ENCODE peak calls at places on chromosomes 11 and 22, in seven cellular contexts. T is upper lobe of left lung, L is colonic mucosa, Y is osteoblast, O is sigmoid colon, W is heart right ventricle, X is PC-3. D is an unnamed sample.

GRCh38 chr11:121291896-121292502 is 572 bp upstream of the SC5D start:
- DNase-seq in W (no peak), X (peak; percentile 40), O (no peak), T (no peak), Y (no peak), L (no peak), D (no peak)

GRCh38 chr11:61972796-61973602 is 5.6 kb upstream of the FTH1 start:
- DNase-seq in Y (no peak), L (peak; percentile 54), O (no peak), T (peak; percentile 35), W (no peak), X (peak; percentile 96), D (no peak)

GRCh38 chr11:61023086-61024035 is 51.9 kb downstream of the CD6 start:
- DNase-seq in W (no peak), L (no peak), X (no peak), O (peak; percentile 45), T (no peak), Y (no peak), D (no peak)

GRCh38 chr11:587546-587945 is 11.3 kb downstream of the PHRF1 start:
- DNase-seq in T (no peak), Y (no peak), L (no peak), W (no peak), O (no peak), X (no peak), D (no peak)

GRCh38 chr11:87528752-87529151 is 491.0 kb downstream of the TMEM135 start:
- DNase-seq in X (no peak), W (no peak), O (no peak), T (peak; percentile 16), L (no peak), Y (no peak), D (no peak)

GRCh38 chr11:123601737-123602136 is 52.7 kb downstream of the SCN3B start:
- DNase-seq in O (no peak), L (no peak), X (no peak), W (no peak), Y (no peak), T (no peak), D (no peak)

GRCh38 chr11:32231909-32232493 is 141.1 kb downstream of the RCN1 start:
- DNase-seq in Y (peak; percentile 88), L (no peak), T (no peak), W (no peak), O (no peak), X (peak; percentile 62), D (no peak)

GRCh38 chr22:39244073-39244495 is 698 bp downstream of the PDGFB start:
- DNase-seq in O (no peak), L (no peak), W (no peak), Y (no peak), T (no peak), X (no peak), D (no peak)

GRCh38 chr11:82960779-82961143 is 59.2 kb downstream of the DDIAS start:
- DNase-seq in T (no peak), W (no peak), O (no peak), L (no peak), Y (no peak), X (no peak), D (no peak)

GRCh38 chr11:65316979-65317786 is 2.5 kb downstream of the CDC42EP2 start:
- DNase-seq in Y (peak; percentile 80), W (peak; percentile 76), L (peak; percentile 92), T (no peak), X (peak; percentile 98), O (peak; percentile 90), D (peak; percentile 87)

GRCh38 chr11:65500262-65501004 is 1.6 kb downstream of the MALAT1 start:
- DNase-seq in T (no peak), X (peak; percentile 50), L (peak; percentile 50), Y (no peak), W (no peak), O (peak; percentile 78), D (no peak)

GRCh38 chr22:40383905-40384304 is 13.5 kb downstream of the SGSM3 start:
- DNase-seq in L (no peak), O (no peak), X (no peak), W (no peak), T (no peak), Y (no peak), D (no peak)

GRCh38 chr11:4643084-4643483 is 698 bp upstream of the OR51E1 start:
- DNase-seq in Y (no peak), O (no peak), L (no peak), W (peak; percentile 40), T (no peak), X (no peak), D (no peak)

GRCh38 chr11:68003846-68004550 is at the start of gene UNC93B1:
- DNase-seq in L (peak; percentile 95), X (peak; percentile 92), O (peak; percentile 94), T (peak; percentile 99), W (peak; percentile 93), Y (peak; percentile 99), D (peak; percentile 83)

GRCh38 chr22:46897246-46897623 is 134.8 kb downstream of the TBC1D22A start:
- DNase-seq in O (no peak), W (no peak), Y (no peak), T (no peak), L (no peak), X (peak; percentile 1), D (no peak)

GRCh38 chr11:70522613-70523311 is 124.4 kb downstream of the CTTN start:
- DNase-seq in Y (peak; percentile 56), T (peak; percentile 75), O (no peak), L (no peak), X (no peak), W (no peak), D (no peak)

GRCh38 chr22:45677060-45677459 is 5.4 kb downstream of the ATXN10 start:
- DNase-seq in W (no peak), O (no peak), L (no peak), Y (peak; percentile 59), X (no peak), T (no peak), D (no peak)

GRCh38 chr11:66687831-66688281 is 10.2 kb upstream of the RBM4B start:
- DNase-seq in T (no peak), Y (peak; percentile 44), W (no peak), L (no peak), O (peak; percentile 50), X (no peak), D (no peak)

GRCh38 chr11:1928038-1928890 is 8.8 kb downstream of the TNNT3 start:
- DNase-seq in L (no peak), W (no peak), T (peak; percentile 80), X (no peak), O (no peak), Y (peak; percentile 80), D (peak; percentile 26)

GRCh38 chr11:1924646-1925372 is 5.3 kb downstream of the TNNT3 start:
- DNase-seq in T (peak; percentile 69), Y (peak; percentile 86), L (no peak), X (no peak), W (no peak), O (no peak), D (no peak)

GRCh38 chr11:1927151-1928037 is 7.9 kb downstream of the TNNT3 start:
- DNase-seq in O (no peak), L (no peak), T (peak; percentile 72), X (no peak), Y (peak; percentile 82), W (no peak), D (peak; percentile 69)

GRCh38 chr11:1925373-1926155 is 6.1 kb downstream of the TNNT3 start:
- DNase-seq in W (no peak), Y (peak; percentile 75), X (no peak), T (peak; percentile 51), L (no peak), O (no peak), D (no peak)

DNA sequence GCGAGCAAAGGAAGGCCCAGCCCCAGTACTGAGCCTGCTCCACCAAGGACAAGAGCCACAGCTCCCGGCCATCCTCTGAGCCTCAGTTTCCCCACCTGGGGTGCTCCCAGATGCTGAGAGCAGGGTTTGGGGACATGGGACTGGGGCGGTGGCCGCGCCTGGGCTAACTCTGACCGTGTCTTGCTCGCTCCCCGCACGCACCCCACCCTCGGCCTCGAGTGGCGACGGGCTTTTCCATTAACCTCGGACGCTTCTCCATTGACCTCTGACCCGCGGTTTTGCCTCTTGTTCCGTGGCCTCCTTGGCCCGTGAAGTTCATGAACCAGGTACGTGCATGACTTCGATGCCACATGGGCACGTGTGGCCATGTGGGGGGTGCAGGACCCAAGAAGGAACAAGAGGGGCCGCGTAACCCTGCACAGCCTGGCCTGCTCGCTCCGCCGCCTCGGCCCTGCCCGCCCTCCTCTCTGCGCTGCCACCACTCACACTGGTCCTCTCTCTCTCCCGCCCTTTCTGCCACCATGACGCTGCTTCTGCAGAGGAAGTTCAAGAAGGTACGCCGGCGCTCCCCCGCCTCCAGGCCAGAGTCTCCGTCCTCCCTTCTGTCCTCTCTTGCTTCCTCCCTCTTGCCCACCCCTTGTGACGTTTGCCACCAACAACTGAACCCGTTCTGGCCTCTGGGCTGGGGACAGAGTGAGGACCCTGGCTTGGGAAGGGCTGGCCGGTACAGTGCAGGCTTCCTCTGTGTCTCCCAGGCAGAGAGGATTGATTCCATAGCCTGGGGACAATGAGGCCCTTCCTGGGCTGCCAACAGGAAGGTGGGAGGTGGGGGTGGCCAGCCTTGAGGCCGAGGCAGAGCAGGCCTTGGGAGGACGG is 6.9 kb downstream of the TNNT3 start:
- DNase-seq in W (no peak), L (no peak), T (peak; percentile 78), X (no peak), O (no peak), Y (peak; percentile 63), D (no peak)
- H3K27ac ChIP-seq in W (peak overlapping the region; percentile 79), L (no peak overlapping the region), T (no peak overlapping the region), X (no peak overlapping the region), O (no peak overlapping the region), Y (no peak overlapping the region), D (peak overlapping the region; percentile 68)

DNA sequence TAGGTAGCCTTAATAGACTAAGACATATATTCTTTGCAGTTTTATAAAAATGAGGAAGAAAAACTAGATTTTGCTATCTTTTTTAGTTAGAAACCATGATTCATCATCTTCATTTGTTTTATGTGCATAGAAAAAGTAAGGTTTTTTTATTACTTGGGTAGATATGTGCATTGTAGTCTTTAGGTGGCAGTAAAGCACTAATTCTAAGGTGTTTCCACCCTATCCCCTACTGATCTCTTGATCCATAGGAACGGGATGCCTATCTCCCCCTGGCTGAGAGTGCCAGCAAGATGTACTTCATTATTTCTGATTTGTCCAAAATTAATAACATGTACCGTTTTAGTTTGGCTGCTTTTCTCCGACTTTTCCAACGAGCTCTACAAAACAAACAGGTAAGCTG is 148.1 kb downstream of the DYNC2H1 start:
- DNase-seq in W (no peak), T (no peak), Y (no peak), X (peak; percentile 67), O (no peak), L (no peak), D (no peak)
- TF ChIP-seq CTCF in W (peak; percentile 16), T (no peak), Y (peak; percentile 40), X (peak; percentile 75), O (no peak), L (no peak), D (no peak)

GRCh38 chr11:10607462-10607861 is 39.0 kb upstream of the LYVE1 start:
- DNase-seq in W (no peak), X (no peak), O (no peak), L (peak; percentile 18), Y (no peak), T (no peak), D (no peak)
- H3K4me1 ChIP-seq in W (peaks cover 13% of the 10 kb centered on the region), X (peaks cover 4% of the 10 kb centered on the region), O (peaks cover 26% of the 10 kb centered on the region), L (no peaks in the 10 kb centered on the region), Y (peaks cover 38% of the 10 kb centered on the region), T (peaks cover 44% of the 10 kb centered on the region), D (no peaks in the 10 kb centered on the region)

GRCh38 chr22:25403752-25404471 is 160.6 kb upstream of the GRK3 start:
- DNase-seq in W (no peak), O (peak; percentile 64), X (peak; percentile 21), T (no peak), Y (peak; percentile 95), L (peak; percentile 47), D (no peak)
- H3K27ac ChIP-seq in W (peak overlapping the region; percentile 92), O (peak overlapping the region; percentile 94), X (peak overlapping the region; percentile 68), T (peak overlapping the region; percentile 78), Y (no peak overlapping the region), L (peak overlapping the region; percentile 60), D (peak overlapping the region; percentile 95)

D was measured in uterus.